ENCODE peak calls at places on chromosome 2, in four cellular contexts. C is GM23338, R is lower lobe of right lung, D is psoas muscle. Y is an unnamed sample.

GRCh38 chr2:8015848-8016580 is 665.8 kb upstream of the ID2 start:
- DNase-seq in C (no peak), R (no peak), D (no peak), Y (no peak)

GRCh38 chr2:224723606-224724217 is 7.5 kb upstream of the CCDC195 start:
- DNase-seq in C (no peak), R (no peak), D (no peak), Y (no peak)

GRCh38 chr2:54704688-54705605 is 18.5 kb upstream of the EML6 start:
- DNase-seq in C (peak), R (no peak), D (no peak), Y (peak)

GRCh38 chr2:44716131-44716530 is 225.4 kb upstream of the SIX3 start:
- DNase-seq in C (no peak), R (no peak), D (no peak), Y (no peak)

GRCh38 chr2:144078091-144078490 is 441.8 kb downstream of the ZEB2 start:
- DNase-seq in C (no peak), R (no peak), D (no peak), Y (peak)

GRCh38 chr2:193303464-193303863 is 1108.7 kb upstream of the TMEFF2 start:
- DNase-seq in C (no peak), R (no peak), D (no peak), Y (no peak)

GRCh38 chr2:181810823-181811695 is 80.5 kb upstream of the ITPRID2 start:
- DNase-seq in C (no peak), R (no peak), D (no peak), Y (peak)

GRCh38 chr2:184677171-184677570 is 78.8 kb downstream of the ZNF804A start:
- DNase-seq in C (no peak), R (no peak), D (no peak), Y (no peak)

GRCh38 chr2:207987025-207987716 is 38.2 kb downstream of the PLEKHM3 start:
- DNase-seq in C (no peak), R (no peak), D (no peak), Y (no peak)

GRCh38 chr2:70456594-70457495 is 96.8 kb downstream of the TGFA start:
- DNase-seq in C (no peak), R (no peak), D (no peak), Y (no peak)

GRCh38 chr2:149955201-149955600 is 367.6 kb upstream of the MMADHC start:
- DNase-seq in C (no peak), R (no peak), D (no peak), Y (no peak)

GRCh38 chr2:220748875-220749479 is 823.1 kb downstream of the EPHA4 start:
- DNase-seq in C (peak), R (no peak), D (no peak), Y (no peak)

GRCh38 chr2:105545731-105546622 is 147.1 kb upstream of the FHL2 start:
- DNase-seq in C (peak), R (peak), D (peak), Y (peak)

GRCh38 chr2:182368446-182368845 is 58.4 kb downstream of the PDE1A start:
- DNase-seq in C (no peak), R (no peak), D (no peak), Y (peak)

GRCh38 chr2:111100087-111100764 is 20.5 kb upstream of the BCL2L11 start:
- DNase-seq in C (no peak), R (no peak), D (no peak), Y (no peak)

GRCh38 chr2:129876576-129876975 is 102.9 kb upstream of the RAB6C start:
- DNase-seq in C (peak), R (no peak), D (no peak), Y (no peak)

GRCh38 chr2:160210599-160211138 is 10.6 kb upstream of the ITGB6 start:
- DNase-seq in C (peak), R (peak), D (peak), Y (peak)

GRCh38 chr2:226791056-226791486 is 8.5 kb downstream of the IRS1 start:
- DNase-seq in C (peak), R (peak), D (no peak), Y (peak)

DNA sequence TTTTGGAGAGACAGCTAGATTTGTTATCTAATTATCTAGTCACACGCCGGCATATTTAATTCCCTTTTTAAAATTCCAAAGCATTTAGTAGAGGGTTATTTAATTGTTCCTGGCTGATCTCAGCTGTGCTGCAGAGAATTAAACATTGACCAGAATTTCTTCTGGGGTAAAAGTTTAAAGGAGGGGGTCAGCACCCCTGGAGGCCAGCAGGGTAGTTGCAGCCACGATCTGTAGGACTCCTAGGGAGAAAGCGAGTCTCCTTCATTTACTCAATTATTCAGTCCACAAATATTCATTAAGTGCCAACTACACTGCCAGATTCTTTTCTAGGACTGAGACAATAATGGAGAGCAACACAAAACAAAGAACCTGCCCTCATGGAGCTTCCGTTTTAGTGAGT is 294.3 kb downstream of the RDH14 start:
- DNase-seq in C (peak), R (no peak), D (no peak), Y (no peak)
- TF ChIP-seq CTCF in C (peak), R (no peak), D (peak), Y (peak)

GRCh38 chr2:218881744-218882462 is 1.3 kb downstream of the WNT10A start:
- DNase-seq in C (no peak), R (no peak), D (no peak), Y (no peak)

GRCh38 chr2:218880749-218881594 is at the start of gene WNT10A:
- DNase-seq in C (peak), R (no peak), D (no peak), Y (no peak)

GRCh38 chr2:218878486-218878885 is 2.2 kb upstream of the WNT10A start:
- DNase-seq in C (no peak), R (no peak), D (no peak), Y (no peak)

GRCh38 chr2:218878941-218879761 is 1.5 kb upstream of the WNT10A start:
- DNase-seq in C (no peak), R (no peak), D (no peak), Y (no peak)

GRCh38 chr2:218879881-218880748 is 537 bp upstream of the WNT10A start:
- DNase-seq in C (peak), R (peak), D (peak), Y (no peak)
- H3K4me3 ChIP-seq in C (peak), R (peak), D (peak), Y (no peak)

GRCh38 chr2:42975358-42975717 is 183.0 kb upstream of the HAAO start:
- DNase-seq in C (peak), R (no peak), D (no peak), Y (no peak)
- TF ChIP-seq CTCF in C (no peak), R (peak), D (no peak), Y (no peak)

DNA sequence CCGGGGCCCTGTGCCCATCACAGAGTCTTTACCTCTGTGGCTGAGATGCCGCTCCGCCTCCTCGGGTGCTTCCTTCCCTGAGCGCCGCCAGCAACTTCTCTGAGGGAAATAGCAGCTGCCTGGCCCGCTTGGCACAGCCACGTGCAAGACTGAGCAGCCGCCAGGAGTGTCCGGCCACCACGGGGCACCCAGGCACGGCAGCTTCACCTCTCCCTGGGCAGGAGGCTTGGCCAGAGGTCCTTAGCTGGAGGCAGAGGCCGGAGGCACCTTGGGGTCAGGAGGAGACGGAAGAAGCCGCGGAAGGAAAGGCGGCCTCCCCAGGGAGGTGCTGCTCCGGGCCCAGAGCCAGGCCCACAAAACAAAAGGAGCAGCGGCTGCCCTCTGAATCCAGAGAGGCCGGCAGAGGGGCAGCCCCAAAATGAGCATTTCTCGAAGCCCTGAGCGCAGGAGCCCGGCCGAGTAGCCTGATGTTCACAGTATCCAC is 6.0 kb upstream of the LIMS2 start:
- DNase-seq in C (peak), R (no peak), D (peak), Y (no peak)
- H3K4me3 ChIP-seq in C (no peak), R (peak), D (peak), Y (no peak)

DNA sequence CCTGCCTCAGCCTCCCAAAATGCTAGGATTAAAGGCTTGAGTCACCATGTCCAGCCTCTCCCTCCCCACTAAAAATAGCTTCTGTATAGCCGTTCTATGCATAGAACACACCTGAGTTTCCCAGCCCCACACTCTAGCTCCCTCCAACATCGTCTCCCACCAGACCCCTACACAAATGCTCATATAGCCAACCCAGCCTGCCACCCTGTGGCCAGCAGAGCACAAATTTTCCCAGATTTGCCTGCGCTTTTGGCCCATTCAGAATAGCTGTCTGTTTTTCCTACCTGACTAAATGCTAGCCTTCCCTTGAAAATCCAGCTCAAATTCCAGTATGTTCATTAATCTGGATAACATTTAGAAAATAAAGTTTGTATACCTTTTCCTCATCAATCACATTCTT is 22.8 kb downstream of the TRABD2A start:
- DNase-seq in C (peak), R (no peak), D (no peak), Y (no peak)
- TF ChIP-seq CTCF in C (peak), R (no peak), D (no peak), Y (peak)

DNA sequence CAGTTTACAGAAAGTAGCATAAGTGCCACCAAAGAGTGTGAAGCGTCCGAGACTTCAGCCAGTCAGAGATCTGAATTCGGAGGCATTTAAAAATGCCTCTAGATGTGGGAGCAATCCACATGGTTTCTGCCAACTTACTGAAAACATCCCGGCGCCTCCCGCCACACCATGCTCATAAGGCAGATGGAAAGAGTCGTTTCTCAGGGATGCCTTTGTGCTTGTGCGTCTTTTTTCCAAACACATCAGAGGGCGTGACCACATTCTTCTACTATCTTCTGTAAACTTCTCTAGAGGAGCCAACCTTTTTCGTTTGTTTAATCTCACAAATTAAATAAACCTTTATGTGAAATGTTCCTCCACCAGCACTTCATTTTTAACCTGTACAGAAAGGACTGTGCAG is 88.8 kb downstream of the NRP2 start:
- DNase-seq in C (no peak), R (no peak), D (no peak), Y (peak)
- H3K4me3 ChIP-seq in C (no peak), R (no peak), D (no peak), Y (no peak)

DNA sequence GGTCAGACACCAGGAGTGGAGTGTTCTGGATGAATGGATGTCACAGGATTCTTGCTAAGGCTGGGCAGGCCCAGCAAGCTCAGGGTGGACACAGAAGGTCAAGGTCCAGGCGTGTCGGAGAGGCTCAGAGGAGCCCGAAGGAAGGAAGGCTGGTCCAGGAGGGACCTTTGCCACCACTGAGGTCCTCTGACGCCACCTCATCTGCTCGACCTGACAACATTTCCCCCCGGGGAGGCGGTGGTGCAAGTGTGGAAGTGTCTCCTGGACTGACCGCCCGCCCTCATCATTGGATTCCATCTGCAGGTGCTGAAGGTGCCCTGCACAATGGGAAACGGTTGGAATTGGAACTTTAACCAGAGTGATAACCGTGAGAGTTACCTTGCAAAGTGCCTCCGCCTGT is 124.6 kb downstream of the RTP5 start:
- DNase-seq in C (no peak), R (no peak), D (no peak), Y (no peak)
- TF ChIP-seq CTCF in C (no peak), R (no peak), D (no peak), Y (no peak)

DNA sequence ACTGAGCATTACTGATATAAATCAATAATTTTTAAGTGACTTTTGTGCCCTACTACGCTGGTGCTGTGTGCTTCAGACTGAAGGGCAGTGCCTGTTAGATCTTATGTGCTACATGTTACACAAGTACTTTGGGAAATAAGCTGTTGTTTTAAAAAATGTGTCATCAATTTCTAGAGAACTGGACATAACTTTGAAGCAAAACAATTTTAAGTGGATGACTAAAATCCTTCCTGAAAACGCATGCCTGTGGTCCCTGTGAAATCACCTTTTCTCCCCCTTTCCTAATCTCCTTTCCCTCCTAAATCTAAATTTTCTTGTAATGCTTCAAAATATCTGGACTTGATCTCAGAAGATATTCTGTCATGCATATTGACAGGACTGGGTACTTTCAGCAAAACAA is 7.1 kb upstream of the IL1RL1 start:
- DNase-seq in C (no peak), R (no peak), D (no peak), Y (peak)
- H3K4me3 ChIP-seq in C (no peak), R (no peak), D (no peak), Y (no peak)

Y was measured in fibroblast of villous mesenchyme.